ENCODE peak calls at places on chromosomes 16 and 17, in four cellular contexts. One of them, this sample, is unnamed.

GRCh38 chr16:180921-181667 is 835 bp downstream of the HBQ1 start:
- DNase-seq in lung: peak
- DNase-seq in body of pancreas: peak
- DNase-seq in ovary: peak
- DNase-seq in this sample: peak

GRCh38 chr16:10297341-10298006 is 88.4 kb upstream of the ATF7IP2 start:
- DNase-seq in lung: no peak
- DNase-seq in body of pancreas: no peak
- DNase-seq in ovary: no peak
- DNase-seq in this sample: no peak

GRCh38 chr17:40316571-40317344 is 7.8 kb downstream of the RARA start:
- DNase-seq in lung: no peak
- DNase-seq in body of pancreas: peak
- DNase-seq in ovary: peak
- DNase-seq in this sample: peak

GRCh38 chr17:44898768-44899073 is 524 bp downstream of the EFTUD2 start:
- DNase-seq in lung: no peak
- DNase-seq in body of pancreas: no peak
- DNase-seq in ovary: no peak
- DNase-seq in this sample: no peak

GRCh38 chr16:78242231-78242630 is 142.8 kb downstream of the WWOX start:
- DNase-seq in lung: no peak
- DNase-seq in body of pancreas: no peak
- DNase-seq in ovary: no peak
- DNase-seq in this sample: no peak

GRCh38 chr17:31919802-31920525 is 16.8 kb upstream of the SUZ12 start:
- DNase-seq in lung: no peak
- DNase-seq in body of pancreas: no peak
- DNase-seq in ovary: no peak
- DNase-seq in this sample: no peak

GRCh38 chr16:3665508-3665907 is 11.0 kb downstream of the DNASE1 start:
- DNase-seq in lung: no peak
- DNase-seq in body of pancreas: no peak
- DNase-seq in ovary: no peak
- DNase-seq in this sample: no peak

GRCh38 chr17:2084766-2085647 is 30.1 kb downstream of the HIC1 start:
- DNase-seq in lung: no peak
- DNase-seq in body of pancreas: no peak
- DNase-seq in ovary: peak
- DNase-seq in this sample: peak

GRCh38 chr17:67696853-67697505 is 20.8 kb upstream of the NOL11 start:
- DNase-seq in lung: no peak
- DNase-seq in body of pancreas: no peak
- DNase-seq in ovary: no peak
- DNase-seq in this sample: no peak

GRCh38 chr16:63461248-63461841 is 1425.1 kb upstream of the CDH8 start:
- DNase-seq in lung: no peak
- DNase-seq in body of pancreas: no peak
- DNase-seq in ovary: peak
- DNase-seq in this sample: peak

GRCh38 chr17:1379930-1380313 is 20.1 kb downstream of the YWHAE start:
- DNase-seq in lung: no peak
- DNase-seq in body of pancreas: no peak
- DNase-seq in ovary: no peak
- DNase-seq in this sample: no peak

GRCh38 chr17:42684033-42684625 is 1.8 kb downstream of the CNTNAP1 start:
- DNase-seq in lung: no peak
- DNase-seq in body of pancreas: no peak
- DNase-seq in ovary: no peak
- DNase-seq in this sample: no peak
- H3K4me3 ChIP-seq in lung: no peak
- H3K4me3 ChIP-seq in body of pancreas: no peak
- H3K4me3 ChIP-seq in ovary: peak
- H3K4me3 ChIP-seq in this sample: no peak

DNA sequence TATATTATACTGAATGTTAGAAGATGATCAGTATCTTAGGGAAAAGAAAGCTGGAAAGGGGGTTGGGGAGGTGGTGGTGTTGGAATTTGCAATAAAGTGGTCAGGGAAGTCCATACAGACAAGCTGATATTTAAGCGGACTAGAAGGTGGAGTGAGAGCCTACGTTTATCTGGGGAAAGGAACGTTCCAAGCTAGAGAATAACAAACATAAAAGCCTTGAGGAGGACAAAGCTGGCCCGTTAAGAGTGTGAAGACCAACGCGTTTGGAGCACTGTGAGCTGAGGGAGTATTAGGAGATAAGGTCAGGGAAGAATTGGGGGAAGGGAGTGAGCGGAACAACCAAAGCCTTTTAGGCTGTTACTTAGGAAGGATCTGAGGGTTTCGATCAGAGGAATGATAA is 1.4 kb downstream of the DDX42 start:
- DNase-seq in lung: no peak
- DNase-seq in body of pancreas: no peak
- DNase-seq in ovary: no peak
- DNase-seq in this sample: no peak
- H3K27ac ChIP-seq in lung: no peak
- H3K27ac ChIP-seq in body of pancreas: peak
- H3K27ac ChIP-seq in ovary: no peak
- H3K27ac ChIP-seq in this sample: peak

GRCh38 chr16:86018487-86018886 is 119.5 kb downstream of the IRF8 start:
- DNase-seq in lung: peak
- DNase-seq in body of pancreas: no peak
- DNase-seq in ovary: no peak
- DNase-seq in this sample: no peak

GRCh38 chr16:86013867-86014266 is 114.9 kb downstream of the IRF8 start:
- DNase-seq in lung: no peak
- DNase-seq in body of pancreas: no peak
- DNase-seq in ovary: no peak
- DNase-seq in this sample: no peak

GRCh38 chr16:86015606-86016005 is 116.6 kb downstream of the IRF8 start:
- DNase-seq in lung: no peak
- DNase-seq in body of pancreas: no peak
- DNase-seq in ovary: no peak
- DNase-seq in this sample: no peak

GRCh38 chr16:86019446-86020047 is 120.6 kb downstream of the IRF8 start:
- DNase-seq in lung: no peak
- DNase-seq in body of pancreas: no peak
- DNase-seq in ovary: no peak
- DNase-seq in this sample: no peak

GRCh38 chr16:86016201-86016965 is 117.4 kb downstream of the IRF8 start:
- DNase-seq in lung: peak
- DNase-seq in body of pancreas: peak
- DNase-seq in ovary: peak
- DNase-seq in this sample: peak
- TF ChIP-seq CTCF in lung: peak
- TF ChIP-seq CTCF in body of pancreas: peak
- TF ChIP-seq CTCF in ovary: peak
- TF ChIP-seq CTCF in this sample: peak

DNA sequence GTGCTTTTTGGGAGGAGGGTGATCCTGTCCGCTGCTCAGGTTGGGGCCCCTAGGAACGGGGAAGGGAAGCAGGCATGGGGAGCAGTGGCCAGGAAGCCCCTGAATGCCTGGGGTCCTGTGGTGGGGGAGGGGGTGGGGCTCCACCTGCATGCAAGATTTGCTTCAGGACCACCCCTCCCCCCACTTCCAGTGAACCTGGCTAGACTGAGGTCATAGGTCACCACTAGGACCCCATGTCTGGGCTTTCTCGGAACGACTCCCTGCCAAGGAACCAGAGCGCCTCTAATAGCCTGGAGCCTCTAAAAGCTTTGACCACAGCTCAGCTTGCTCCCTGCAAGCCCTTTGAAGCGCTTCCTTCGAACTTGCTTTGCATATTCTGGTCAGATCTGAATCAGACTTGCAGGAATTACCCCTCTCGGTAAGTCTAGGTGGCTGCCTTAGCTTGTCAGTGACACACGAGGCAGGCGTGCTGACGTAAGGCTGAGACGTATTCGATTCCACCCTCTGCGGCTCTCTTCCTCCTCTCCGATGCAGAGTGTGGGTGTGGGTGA is 3.6 kb downstream of the SOCS3 start:
- DNase-seq in lung: no peak
- DNase-seq in body of pancreas: no peak
- DNase-seq in ovary: no peak
- DNase-seq in this sample: peak
- H3K4me3 ChIP-seq in lung: peak
- H3K4me3 ChIP-seq in body of pancreas: no peak
- H3K4me3 ChIP-seq in ovary: no peak
- H3K4me3 ChIP-seq in this sample: no peak

This sample was measured in adrenal gland.